ENCODE peak calls at places on chromosome 1, in four cellular contexts. One of them, this sample, is unnamed.
A peak's percentile ranks its signal among the peaks of the same experiment; 100 is the strongest.

GRCh38 chr1:84701366-84701765 is 11.1 kb upstream of the SSX2IP start:
- DNase-seq in vagina: no peak
- DNase-seq in adrenal gland: no peak
- DNase-seq in GM23338: no peak
- DNase-seq in this sample: no peak

GRCh38 chr1:10495942-10496341 is 21.2 kb downstream of the PEX14 start:
- DNase-seq in GM23338: no peak
- DNase-seq in vagina: no peak
- DNase-seq in adrenal gland: no peak
- DNase-seq in this sample: no peak

GRCh38 chr1:40662864-40663263 is 2.6 kb downstream of the RIMS3 start:
- DNase-seq in vagina: no peak
- DNase-seq in adrenal gland: no peak
- DNase-seq in GM23338: no peak
- DNase-seq in this sample: no peak

GRCh38 chr1:99965646-99966375 is 4.0 kb upstream of the SLC35A3 start:
- DNase-seq in adrenal gland: no peak
- DNase-seq in GM23338: no peak
- DNase-seq in vagina: no peak
- DNase-seq in this sample: no peak

GRCh38 chr1:27356628-27357280 is 10.0 kb downstream of the MAP3K6 start:
- DNase-seq in adrenal gland: no peak
- DNase-seq in GM23338: peak; percentile 71
- DNase-seq in vagina: no peak
- DNase-seq in this sample: no peak

GRCh38 chr1:44545961-44546360 is 128.3 kb downstream of the TMEM53 start:
- DNase-seq in GM23338: no peak
- DNase-seq in adrenal gland: no peak
- DNase-seq in vagina: no peak
- DNase-seq in this sample: no peak

GRCh38 chr1:228754646-228755268 is 19.5 kb downstream of the RHOU start:
- DNase-seq in adrenal gland: no peak
- DNase-seq in vagina: no peak
- DNase-seq in GM23338: peak; percentile 6
- DNase-seq in this sample: no peak

GRCh38 chr1:48356901-48357300 is 115.1 kb downstream of the SPATA6 start:
- DNase-seq in vagina: no peak
- DNase-seq in adrenal gland: no peak
- DNase-seq in GM23338: no peak
- DNase-seq in this sample: no peak

GRCh38 chr1:34657266-34657665 is 97.6 kb upstream of the GJB5 start:
- DNase-seq in adrenal gland: no peak
- DNase-seq in vagina: peak; percentile 74
- DNase-seq in GM23338: no peak
- DNase-seq in this sample: no peak

GRCh38 chr1:64112281-64112680 is 91.1 kb upstream of the UBE2U start:
- DNase-seq in adrenal gland: no peak
- DNase-seq in vagina: no peak
- DNase-seq in GM23338: no peak
- DNase-seq in this sample: no peak

GRCh38 chr1:111826278-111826677 is 70.6 kb downstream of the DDX20 start:
- DNase-seq in vagina: no peak
- DNase-seq in GM23338: no peak
- DNase-seq in adrenal gland: no peak
- DNase-seq in this sample: no peak
- H3K27me3 ChIP-seq in vagina: no peaks in the 10 kb centered on the region
- H3K27me3 ChIP-seq in GM23338: no peaks in the 10 kb centered on the region
- H3K27me3 ChIP-seq in adrenal gland: no peaks in the 10 kb centered on the region
- H3K27me3 ChIP-seq in this sample: peaks cover 14% of the 10 kb centered on the region

GRCh38 chr1:50426108-50426700 is 3.0 kb upstream of the DMRTA2 start:
- DNase-seq in GM23338: peak; percentile 37
- DNase-seq in adrenal gland: no peak
- DNase-seq in vagina: no peak
- DNase-seq in this sample: no peak

GRCh38 chr1:50423670-50424000 is 392 bp upstream of the DMRTA2 start:
- DNase-seq in adrenal gland: no peak
- DNase-seq in GM23338: peak; percentile 87
- DNase-seq in vagina: no peak
- DNase-seq in this sample: no peak

GRCh38 chr1:50424045-50424939 is 1.0 kb upstream of the DMRTA2 start:
- DNase-seq in adrenal gland: no peak
- DNase-seq in GM23338: peak; percentile 52
- DNase-seq in vagina: no peak
- DNase-seq in this sample: no peak

GRCh38 chr1:50425376-50426107 is 2.3 kb upstream of the DMRTA2 start:
- DNase-seq in vagina: no peak
- DNase-seq in adrenal gland: no peak
- DNase-seq in GM23338: peak; percentile 67
- DNase-seq in this sample: no peak

GRCh38 chr1:50424940-50425375 is 1.7 kb upstream of the DMRTA2 start:
- DNase-seq in adrenal gland: no peak
- DNase-seq in vagina: no peak
- DNase-seq in GM23338: peak; percentile 33
- DNase-seq in this sample: no peak
- H3K27me3 ChIP-seq in adrenal gland: peaks cover 96% of the 10 kb centered on the region
- H3K27me3 ChIP-seq in vagina: peaks cover 33% of the 10 kb centered on the region
- H3K27me3 ChIP-seq in GM23338: peaks cover 100% of the 10 kb centered on the region
- H3K27me3 ChIP-seq in this sample: peaks cover 38% of the 10 kb centered on the region

DNA sequence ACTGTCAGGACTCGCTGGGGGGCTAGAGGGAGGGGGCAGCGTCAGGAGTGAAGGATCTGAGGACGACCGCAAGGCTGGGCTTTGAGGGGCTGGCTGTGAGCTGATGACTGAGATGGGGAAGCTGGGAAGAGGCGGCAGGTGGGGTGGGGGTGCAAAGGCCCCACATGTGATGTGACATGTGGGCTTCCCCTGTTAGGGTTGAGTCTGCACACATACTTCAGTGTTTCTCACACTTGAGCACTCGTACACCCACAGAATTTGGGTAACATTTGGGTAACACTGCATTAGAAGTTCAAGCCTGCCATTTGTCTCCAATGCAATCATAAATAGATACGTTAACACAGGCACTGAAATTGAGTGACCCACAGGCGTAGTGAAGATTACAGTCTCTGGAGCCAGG is 16.2 kb downstream of the COL16A1 start:
- DNase-seq in GM23338: no peak
- DNase-seq in adrenal gland: no peak
- DNase-seq in vagina: no peak
- DNase-seq in this sample: no peak
- H3K27me3 ChIP-seq in GM23338: no peaks in the 10 kb centered on the region
- H3K27me3 ChIP-seq in adrenal gland: no peaks in the 10 kb centered on the region
- H3K27me3 ChIP-seq in vagina: no peaks in the 10 kb centered on the region
- H3K27me3 ChIP-seq in this sample: no peaks in the 10 kb centered on the region

GRCh38 chr1:180230791-180231505 is 884 bp downstream of the LHX4 start:
- DNase-seq in GM23338: peak; percentile 91
- DNase-seq in adrenal gland: no peak
- DNase-seq in vagina: no peak
- DNase-seq in this sample: no peak

GRCh38 chr1:180229483-180230415 is at the start of gene LHX4:
- DNase-seq in GM23338: peak; percentile 84
- DNase-seq in vagina: no peak
- DNase-seq in adrenal gland: no peak
- DNase-seq in this sample: no peak

GRCh38 chr1:180228648-180229482 is 1.2 kb upstream of the LHX4 start:
- DNase-seq in adrenal gland: no peak
- DNase-seq in GM23338: peak; percentile 55
- DNase-seq in vagina: no peak
- DNase-seq in this sample: peak; percentile 40

GRCh38 chr1:180231506-180232420 is 1.7 kb downstream of the LHX4 start:
- DNase-seq in vagina: no peak
- DNase-seq in GM23338: peak; percentile 85
- DNase-seq in adrenal gland: no peak
- DNase-seq in this sample: no peak

GRCh38 chr1:180230416-180230790 is 339 bp downstream of the LHX4 start:
- DNase-seq in adrenal gland: no peak
- DNase-seq in vagina: no peak
- DNase-seq in GM23338: peak; percentile 63
- DNase-seq in this sample: peak; percentile 30
- H3K27me3 ChIP-seq in adrenal gland: peaks cover 90% of the 10 kb centered on the region
- H3K27me3 ChIP-seq in vagina: peaks cover 51% of the 10 kb centered on the region
- H3K27me3 ChIP-seq in GM23338: peaks cover 92% of the 10 kb centered on the region
- H3K27me3 ChIP-seq in this sample: peaks cover 34% of the 10 kb centered on the region

DNA sequence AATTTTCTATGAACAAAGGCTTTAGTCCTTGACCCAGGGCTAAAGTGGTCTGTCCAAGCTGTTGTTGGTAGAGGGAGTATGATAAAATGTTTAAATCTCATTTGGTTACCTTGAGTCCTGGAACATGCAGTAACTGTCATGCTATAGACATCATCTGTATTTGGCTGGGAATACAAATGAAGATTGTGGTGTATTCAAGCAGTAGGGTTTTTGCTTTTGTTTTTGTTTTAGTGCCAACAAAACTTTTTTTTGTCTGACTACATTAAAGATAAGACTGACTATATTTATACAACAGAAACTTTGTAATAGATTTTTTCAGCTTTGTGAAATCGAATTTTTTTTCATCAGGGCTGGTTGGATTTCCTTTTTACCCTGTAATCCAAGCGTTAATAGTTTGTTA is 7.4 kb upstream of the SARS1 start:
- DNase-seq in GM23338: no peak
- DNase-seq in vagina: no peak
- DNase-seq in adrenal gland: no peak
- DNase-seq in this sample: no peak
- H3K27me3 ChIP-seq in GM23338: no peaks in the 10 kb centered on the region
- H3K27me3 ChIP-seq in vagina: no peaks in the 10 kb centered on the region
- H3K27me3 ChIP-seq in adrenal gland: no peaks in the 10 kb centered on the region
- H3K27me3 ChIP-seq in this sample: no peaks in the 10 kb centered on the region

GRCh38 chr1:226560243-226560642 is 11.7 kb downstream of the STUM start:
- DNase-seq in adrenal gland: no peak
- DNase-seq in vagina: no peak
- DNase-seq in GM23338: no peak
- DNase-seq in this sample: no peak

GRCh38 chr1:226565476-226565875 is 16.9 kb downstream of the STUM start:
- DNase-seq in adrenal gland: no peak
- DNase-seq in GM23338: no peak
- DNase-seq in vagina: no peak
- DNase-seq in this sample: no peak

GRCh38 chr1:226563666-226564065 is 15.1 kb downstream of the STUM start:
- DNase-seq in GM23338: no peak
- DNase-seq in adrenal gland: no peak
- DNase-seq in vagina: no peak
- DNase-seq in this sample: no peak

GRCh38 chr1:226566234-226566633 is 17.7 kb downstream of the STUM start:
- DNase-seq in vagina: no peak
- DNase-seq in adrenal gland: no peak
- DNase-seq in GM23338: no peak
- DNase-seq in this sample: no peak

DNA sequence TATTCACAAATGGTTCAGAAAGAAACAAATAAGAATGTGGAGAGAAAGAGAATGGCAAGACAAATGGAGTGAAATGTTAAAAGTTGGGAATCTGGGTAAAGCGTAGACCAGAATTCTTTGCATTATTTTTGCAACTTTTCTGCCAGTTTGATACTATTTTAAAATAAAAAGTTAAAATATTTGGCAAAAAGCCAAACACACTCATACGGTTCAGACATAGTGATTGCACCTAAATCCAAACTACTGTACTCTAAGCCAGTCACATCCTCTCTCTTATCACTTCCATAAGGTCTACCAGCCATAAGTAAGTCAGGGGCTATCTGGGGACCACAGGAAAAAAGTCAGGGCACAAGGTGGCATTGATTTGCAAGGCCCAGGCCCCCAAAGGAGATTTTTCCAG is 14.4 kb downstream of the STUM start:
- DNase-seq in vagina: no peak
- DNase-seq in GM23338: no peak
- DNase-seq in adrenal gland: no peak
- DNase-seq in this sample: no peak
- H3K27me3 ChIP-seq in vagina: no peaks in the 10 kb centered on the region
- H3K27me3 ChIP-seq in GM23338: no peaks in the 10 kb centered on the region
- H3K27me3 ChIP-seq in adrenal gland: no peaks in the 10 kb centered on the region
- H3K27me3 ChIP-seq in this sample: peaks cover 5% of the 10 kb centered on the region

GRCh38 chr1:75136921-75137641 is 2.9 kb downstream of the LHX8 start:
- DNase-seq in vagina: no peak
- DNase-seq in adrenal gland: no peak
- DNase-seq in GM23338: peak; percentile 43
- DNase-seq in this sample: no peak
- H3K27me3 ChIP-seq in vagina: peaks cover 15% of the 10 kb centered on the region
- H3K27me3 ChIP-seq in adrenal gland: peaks cover 66% of the 10 kb centered on the region
- H3K27me3 ChIP-seq in GM23338: peaks cover 86% of the 10 kb centered on the region
- H3K27me3 ChIP-seq in this sample: peaks cover 16% of the 10 kb centered on the region